ENCODE peak calls at places on chromosomes 4 and X, in six cellular contexts. One of them, this sample, is unnamed.

GRCh38 chrX:10203617-10204016 is 46.8 kb downstream of the CLCN4 start:
- DNase-seq in left ventricle myocardium inferior: no peak
- DNase-seq in OCI-LY7: no peak
- DNase-seq in left lung: no peak
- DNase-seq in tibial nerve: no peak
- DNase-seq in dorsolateral prefrontal cortex: no peak
- DNase-seq in this sample: no peak

GRCh38 chr4:161916010-161916409 is 247.8 kb downstream of the FSTL5 start:
- DNase-seq in left ventricle myocardium inferior: no peak
- DNase-seq in OCI-LY7: no peak
- DNase-seq in left lung: no peak
- DNase-seq in tibial nerve: no peak
- DNase-seq in dorsolateral prefrontal cortex: no peak
- DNase-seq in this sample: no peak

GRCh38 chr4:84401669-84402068 is 97.4 kb downstream of the NKX6-1 start:
- DNase-seq in left ventricle myocardium inferior: no peak
- DNase-seq in OCI-LY7: no peak
- DNase-seq in left lung: no peak
- DNase-seq in tibial nerve: no peak
- DNase-seq in dorsolateral prefrontal cortex: no peak
- DNase-seq in this sample: no peak

GRCh38 chrX:12579311-12579710 is 211.9 kb upstream of the PRPS2 start:
- DNase-seq in left ventricle myocardium inferior: no peak
- DNase-seq in OCI-LY7: no peak
- DNase-seq in left lung: no peak
- DNase-seq in tibial nerve: no peak
- DNase-seq in dorsolateral prefrontal cortex: no peak
- DNase-seq in this sample: no peak

GRCh38 chr4:73103799-73104503 is 34.4 kb upstream of the COX18 start:
- DNase-seq in left ventricle myocardium inferior: no peak
- DNase-seq in OCI-LY7: no peak
- DNase-seq in left lung: no peak
- DNase-seq in tibial nerve: no peak
- DNase-seq in dorsolateral prefrontal cortex: no peak
- DNase-seq in this sample: peak

GRCh38 chr4:89312066-89312465 is 4.5 kb upstream of the GPRIN3 start:
- DNase-seq in left ventricle myocardium inferior: no peak
- DNase-seq in OCI-LY7: no peak
- DNase-seq in left lung: no peak
- DNase-seq in tibial nerve: no peak
- DNase-seq in dorsolateral prefrontal cortex: no peak
- DNase-seq in this sample: no peak

GRCh38 chr4:169120624-169121023 is 110.6 kb upstream of the CBR4 start:
- DNase-seq in left ventricle myocardium inferior: no peak
- DNase-seq in OCI-LY7: no peak
- DNase-seq in left lung: no peak
- DNase-seq in tibial nerve: no peak
- DNase-seq in dorsolateral prefrontal cortex: no peak
- DNase-seq in this sample: no peak

GRCh38 chr4:122334828-122335227 is 44.0 kb upstream of the ADAD1 start:
- DNase-seq in left ventricle myocardium inferior: no peak
- DNase-seq in OCI-LY7: no peak
- DNase-seq in left lung: no peak
- DNase-seq in tibial nerve: no peak
- DNase-seq in dorsolateral prefrontal cortex: no peak
- DNase-seq in this sample: no peak

GRCh38 chrX:13092455-13092941 is 48.1 kb upstream of the FAM9C start:
- DNase-seq in left ventricle myocardium inferior: no peak
- DNase-seq in OCI-LY7: no peak
- DNase-seq in left lung: peak
- DNase-seq in tibial nerve: no peak
- DNase-seq in dorsolateral prefrontal cortex: no peak
- DNase-seq in this sample: no peak

GRCh38 chr4:80125252-80126177 is 52.5 kb upstream of the ANTXR2 start:
- DNase-seq in left ventricle myocardium inferior: no peak
- DNase-seq in OCI-LY7: peak
- DNase-seq in left lung: no peak
- DNase-seq in tibial nerve: no peak
- DNase-seq in dorsolateral prefrontal cortex: no peak
- DNase-seq in this sample: peak

GRCh38 chr4:187541666-187542065 is 453.9 kb upstream of the ZFP42 start:
- DNase-seq in left ventricle myocardium inferior: no peak
- DNase-seq in OCI-LY7: no peak
- DNase-seq in left lung: no peak
- DNase-seq in tibial nerve: no peak
- DNase-seq in dorsolateral prefrontal cortex: no peak
- DNase-seq in this sample: no peak

GRCh38 chrX:128759745-128760144 is 707.5 kb upstream of the ACTRT1 start:
- DNase-seq in left ventricle myocardium inferior: no peak
- DNase-seq in OCI-LY7: no peak
- DNase-seq in left lung: no peak
- DNase-seq in tibial nerve: no peak
- DNase-seq in dorsolateral prefrontal cortex: no peak
- DNase-seq in this sample: no peak

GRCh38 chrX:13487731-13488505 is 81.5 kb upstream of the EGFL6 start:
- DNase-seq in left ventricle myocardium inferior: no peak
- DNase-seq in OCI-LY7: peak
- DNase-seq in left lung: no peak
- DNase-seq in tibial nerve: no peak
- DNase-seq in dorsolateral prefrontal cortex: no peak
- DNase-seq in this sample: peak

GRCh38 chrX:29690061-29690460 is 525.3 kb upstream of the MAGEB2 start:
- DNase-seq in left ventricle myocardium inferior: no peak
- DNase-seq in OCI-LY7: no peak
- DNase-seq in left lung: no peak
- DNase-seq in tibial nerve: no peak
- DNase-seq in dorsolateral prefrontal cortex: no peak
- DNase-seq in this sample: no peak

GRCh38 chr4:149344436-149344835 is 471.2 kb downstream of the IQCM start:
- DNase-seq in left ventricle myocardium inferior: no peak
- DNase-seq in OCI-LY7: no peak
- DNase-seq in left lung: no peak
- DNase-seq in tibial nerve: no peak
- DNase-seq in dorsolateral prefrontal cortex: no peak
- DNase-seq in this sample: peak

GRCh38 chr4:184473515-184474260 is 662 bp downstream of the IRF2 start:
- DNase-seq in left ventricle myocardium inferior: peak
- DNase-seq in OCI-LY7: peak
- DNase-seq in left lung: peak
- DNase-seq in tibial nerve: no peak
- DNase-seq in dorsolateral prefrontal cortex: peak
- DNase-seq in this sample: no peak

DNA sequence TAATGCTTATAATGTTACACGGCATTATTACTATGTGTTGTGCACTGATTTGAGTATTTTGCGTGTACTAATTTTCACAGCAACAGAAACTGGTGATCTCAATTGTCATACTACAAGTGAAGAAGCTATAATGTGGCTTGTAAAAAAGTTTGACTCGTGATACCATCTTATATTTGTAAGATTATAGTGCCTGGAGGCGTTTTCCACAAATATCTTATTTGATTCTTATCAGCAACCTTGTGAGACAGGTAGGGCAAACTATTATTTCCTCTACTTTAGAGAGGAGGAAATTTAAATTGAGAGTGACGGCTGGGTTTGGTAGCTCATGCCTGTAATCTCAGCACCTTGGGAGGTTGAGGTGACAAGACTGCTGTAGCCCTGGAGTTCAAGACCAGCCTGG is 4.5 kb downstream of the CUL4B start:
- DNase-seq in left ventricle myocardium inferior: no peak
- DNase-seq in OCI-LY7: no peak
- DNase-seq in left lung: no peak
- DNase-seq in tibial nerve: no peak
- DNase-seq in dorsolateral prefrontal cortex: no peak
- DNase-seq in this sample: no peak
- H3K4me3 ChIP-seq in left ventricle myocardium inferior: no peak
- H3K4me3 ChIP-seq in OCI-LY7: no peak
- H3K4me3 ChIP-seq in left lung: no peak
- H3K4me3 ChIP-seq in tibial nerve: no peak
- H3K4me3 ChIP-seq in dorsolateral prefrontal cortex: no peak
- H3K4me3 ChIP-seq in this sample: no peak

DNA sequence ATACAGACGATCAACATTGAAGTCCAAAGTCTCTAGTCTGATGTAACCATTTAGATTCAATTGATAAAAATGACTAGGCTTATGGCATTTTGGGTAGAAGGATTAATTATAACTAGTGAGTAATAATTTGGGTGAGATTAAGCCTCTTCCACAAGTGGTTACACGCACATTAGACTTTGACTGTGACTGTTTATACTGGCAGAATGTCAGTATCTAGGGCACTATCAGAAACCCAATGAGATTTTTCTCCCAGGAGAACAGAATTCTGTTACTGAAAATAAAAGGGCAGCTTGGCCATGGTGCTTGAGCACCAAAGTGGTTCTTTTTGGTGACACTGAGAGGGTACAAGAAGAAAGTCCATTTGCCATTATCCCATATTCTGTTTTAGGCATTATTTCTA is 3.3 kb downstream of the PLS3 start:
- DNase-seq in left ventricle myocardium inferior: no peak
- DNase-seq in OCI-LY7: no peak
- DNase-seq in left lung: no peak
- DNase-seq in tibial nerve: no peak
- DNase-seq in dorsolateral prefrontal cortex: no peak
- DNase-seq in this sample: peak
- H3K4me3 ChIP-seq in left ventricle myocardium inferior: peak
- H3K4me3 ChIP-seq in OCI-LY7: no peak
- H3K4me3 ChIP-seq in left lung: no peak
- H3K4me3 ChIP-seq in tibial nerve: no peak
- H3K4me3 ChIP-seq in dorsolateral prefrontal cortex: no peak
- H3K4me3 ChIP-seq in this sample: no peak

GRCh38 chrX:38800981-38801845 is at the start of gene MID1IP1:
- DNase-seq in left ventricle myocardium inferior: peak
- DNase-seq in OCI-LY7: peak
- DNase-seq in left lung: peak
- DNase-seq in tibial nerve: peak
- DNase-seq in dorsolateral prefrontal cortex: peak
- DNase-seq in this sample: peak
- H3K4me3 ChIP-seq in left ventricle myocardium inferior: peak
- H3K4me3 ChIP-seq in OCI-LY7: peak
- H3K4me3 ChIP-seq in left lung: peak
- H3K4me3 ChIP-seq in tibial nerve: peak
- H3K4me3 ChIP-seq in dorsolateral prefrontal cortex: peak
- H3K4me3 ChIP-seq in this sample: peak

DNA sequence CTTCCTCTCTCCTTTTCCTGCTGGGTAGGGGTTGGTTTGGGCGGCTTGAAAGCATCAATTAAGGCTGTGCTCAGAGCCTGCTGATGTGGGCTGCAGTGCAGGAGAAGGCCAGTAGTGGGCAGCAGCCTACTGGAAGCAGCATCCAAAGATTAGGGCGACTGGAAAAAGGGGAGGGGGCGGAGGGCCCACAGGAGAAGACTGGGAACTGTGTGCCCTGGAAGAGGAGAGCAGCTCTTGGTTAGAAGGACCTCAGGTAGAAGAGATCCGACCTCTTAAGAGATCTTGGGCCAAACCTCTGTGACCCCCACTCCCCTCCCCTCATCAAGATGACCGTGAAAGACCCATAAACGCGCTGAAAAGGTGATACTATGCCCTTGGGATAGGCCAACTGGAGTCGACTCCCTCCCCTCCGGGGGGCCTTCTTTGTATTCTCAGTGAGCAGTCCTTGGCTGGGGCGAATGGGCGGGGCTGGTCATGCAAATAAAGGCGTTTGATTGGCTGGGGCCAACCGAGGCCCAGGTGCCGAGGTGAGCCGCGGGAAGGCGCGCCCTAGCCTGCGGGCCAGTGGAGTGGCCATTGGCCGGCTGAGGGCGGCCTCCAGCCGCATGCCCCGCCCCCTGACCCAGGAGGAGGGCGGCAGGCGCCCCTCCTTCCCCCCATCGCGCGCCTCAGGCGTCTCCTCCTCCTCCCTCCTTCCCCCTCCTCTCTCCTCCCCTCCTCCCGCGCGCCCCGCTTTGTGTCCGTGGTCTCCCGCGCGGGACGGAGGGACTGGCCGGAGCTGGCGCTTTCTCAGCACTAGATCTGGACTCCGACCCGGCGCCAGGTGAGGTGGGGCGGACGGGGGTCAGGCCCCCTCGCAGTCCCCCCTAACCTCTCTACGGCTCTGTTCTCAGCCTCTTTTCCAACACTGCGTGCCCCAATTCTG is 10.1 kb downstream of the DLG3 start:
- DNase-seq in left ventricle myocardium inferior: peak
- DNase-seq in OCI-LY7: peak
- DNase-seq in left lung: peak
- DNase-seq in tibial nerve: peak
- DNase-seq in dorsolateral prefrontal cortex: peak
- DNase-seq in this sample: peak
- H3K4me3 ChIP-seq in left ventricle myocardium inferior: peak
- H3K4me3 ChIP-seq in OCI-LY7: no peak
- H3K4me3 ChIP-seq in left lung: peak
- H3K4me3 ChIP-seq in tibial nerve: peak
- H3K4me3 ChIP-seq in dorsolateral prefrontal cortex: peak
- H3K4me3 ChIP-seq in this sample: peak

GRCh38 chr4:16545656-16546055 is 319.4 kb upstream of the TAPT1 start:
- DNase-seq in left ventricle myocardium inferior: no peak
- DNase-seq in OCI-LY7: no peak
- DNase-seq in left lung: no peak
- DNase-seq in tibial nerve: no peak
- DNase-seq in dorsolateral prefrontal cortex: no peak
- DNase-seq in this sample: no peak

GRCh38 chr4:16544251-16544721 is 318.0 kb upstream of the TAPT1 start:
- DNase-seq in left ventricle myocardium inferior: peak
- DNase-seq in OCI-LY7: no peak
- DNase-seq in left lung: no peak
- DNase-seq in tibial nerve: no peak
- DNase-seq in dorsolateral prefrontal cortex: no peak
- DNase-seq in this sample: no peak
- H3K4me3 ChIP-seq in left ventricle myocardium inferior: no peak
- H3K4me3 ChIP-seq in OCI-LY7: no peak
- H3K4me3 ChIP-seq in left lung: no peak
- H3K4me3 ChIP-seq in tibial nerve: no peak
- H3K4me3 ChIP-seq in dorsolateral prefrontal cortex: no peak
- H3K4me3 ChIP-seq in this sample: no peak

GRCh38 chr4:99351487-99351886 is 1.1 kb downstream of the ADH1C start:
- DNase-seq in left ventricle myocardium inferior: no peak
- DNase-seq in OCI-LY7: no peak
- DNase-seq in left lung: no peak
- DNase-seq in tibial nerve: no peak
- DNase-seq in dorsolateral prefrontal cortex: no peak
- DNase-seq in this sample: no peak
- H3K4me3 ChIP-seq in left ventricle myocardium inferior: peak
- H3K4me3 ChIP-seq in OCI-LY7: no peak
- H3K4me3 ChIP-seq in left lung: no peak
- H3K4me3 ChIP-seq in tibial nerve: no peak
- H3K4me3 ChIP-seq in dorsolateral prefrontal cortex: no peak
- H3K4me3 ChIP-seq in this sample: no peak

DNA sequence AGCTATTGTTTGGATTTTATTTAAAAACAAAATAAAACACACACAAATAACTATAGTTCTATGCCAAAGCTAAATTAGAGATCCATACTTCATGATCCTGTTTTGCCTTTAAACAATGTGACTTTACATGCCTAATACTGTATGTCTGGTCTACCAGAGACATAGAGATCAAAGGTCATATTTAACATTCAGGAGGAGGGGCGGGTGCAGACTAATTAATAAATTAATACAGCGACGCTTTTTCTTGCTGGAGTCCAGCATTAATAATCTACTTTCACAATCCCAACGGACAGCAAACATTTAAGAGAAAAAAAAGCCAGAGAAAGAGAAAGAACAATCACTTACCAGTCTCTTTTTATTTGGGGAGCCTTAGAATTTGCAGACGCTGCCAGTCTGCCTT is 533 bp downstream of the CXXC4 start:
- DNase-seq in left ventricle myocardium inferior: no peak
- DNase-seq in OCI-LY7: no peak
- DNase-seq in left lung: no peak
- DNase-seq in tibial nerve: no peak
- DNase-seq in dorsolateral prefrontal cortex: no peak
- DNase-seq in this sample: no peak
- H3K4me3 ChIP-seq in left ventricle myocardium inferior: peak
- H3K4me3 ChIP-seq in OCI-LY7: no peak
- H3K4me3 ChIP-seq in left lung: peak
- H3K4me3 ChIP-seq in tibial nerve: peak
- H3K4me3 ChIP-seq in dorsolateral prefrontal cortex: peak
- H3K4me3 ChIP-seq in this sample: no peak

GRCh38 chr4:28402751-28403150 is 1542.1 kb downstream of the STIM2 start:
- DNase-seq in left ventricle myocardium inferior: no peak
- DNase-seq in OCI-LY7: no peak
- DNase-seq in left lung: no peak
- DNase-seq in tibial nerve: no peak
- DNase-seq in dorsolateral prefrontal cortex: no peak
- DNase-seq in this sample: no peak
- H3K4me3 ChIP-seq in left ventricle myocardium inferior: no peak
- H3K4me3 ChIP-seq in OCI-LY7: no peak
- H3K4me3 ChIP-seq in left lung: no peak
- H3K4me3 ChIP-seq in tibial nerve: no peak
- H3K4me3 ChIP-seq in dorsolateral prefrontal cortex: no peak
- H3K4me3 ChIP-seq in this sample: no peak